ENCODE peak calls at places on chromosomes 3 and 15, in nine cellular contexts. G, F, K, D, Q, W, U, T and E are unnamed samples.

GRCh38 chr15:56425976-56426375 is 39.0 kb downstream of the MNS1 start:
- DNase-seq in U (no peak), F (no peak), G (no peak), Q (no peak), K (no peak), T (no peak), W (no peak), D (no peak), E (no peak)

GRCh38 chr3:39154323-39155021 is 1.1 kb upstream of the CSRNP1 start:
- DNase-seq in W (no peak), G (no peak), F (no peak), Q (no peak), T (peak), D (peak), U (peak), K (peak), E (no peak)

GRCh38 chr3:129796146-129796545 is 97.4 kb downstream of the TMCC1 start:
- DNase-seq in G (no peak), K (no peak), Q (no peak), W (no peak), U (no peak), F (no peak), D (no peak), T (no peak), E (no peak)

GRCh38 chr3:168909260-168909659 is 754.3 kb downstream of the MECOM start:
- DNase-seq in T (no peak), Q (no peak), U (no peak), W (no peak), K (no peak), D (no peak), G (no peak), F (no peak), E (no peak)

GRCh38 chr15:29490747-29491471 is 221.3 kb upstream of the NSMCE3 start:
- DNase-seq in U (no peak), T (no peak), W (no peak), F (no peak), D (no peak), K (no peak), G (no peak), Q (no peak), E (no peak)

GRCh38 chr15:39096608-39097007 is 484.3 kb upstream of the THBS1 start:
- DNase-seq in Q (no peak), T (no peak), K (no peak), D (no peak), F (no peak), W (no peak), G (no peak), U (no peak), E (no peak)

GRCh38 chr15:99453646-99454045 is 112.1 kb upstream of the MEF2A start:
- DNase-seq in G (peak), U (no peak), F (no peak), K (peak), Q (no peak), W (no peak), D (no peak), T (no peak), E (no peak)

GRCh38 chr15:71752085-71752484 is 58.3 kb upstream of the NR2E3 start:
- DNase-seq in Q (no peak), T (no peak), F (no peak), D (no peak), G (no peak), U (no peak), K (no peak), W (no peak), E (no peak)

GRCh38 chr3:75814797-75815196 is 29.4 kb upstream of the ZNF717 start:
- DNase-seq in U (no peak), Q (no peak), T (no peak), G (no peak), F (no peak), K (no peak), D (no peak), W (no peak), E (no peak)

GRCh38 chr15:70094690-70095311 is 2.9 kb downstream of the TLE3 start:
- DNase-seq in T (no peak), U (no peak), G (no peak), D (peak), F (peak), W (no peak), K (no peak), Q (no peak), E (no peak)

GRCh38 chr15:70096215-70096974 is 1.3 kb downstream of the TLE3 start:
- DNase-seq in T (no peak), G (peak), D (peak), W (peak), Q (peak), U (no peak), F (peak), K (no peak), E (no peak)

GRCh38 chr15:70093481-70094309 is 4.0 kb downstream of the TLE3 start:
- DNase-seq in Q (no peak), G (no peak), W (no peak), F (no peak), D (peak), T (no peak), K (peak), U (peak), E (no peak)

GRCh38 chr15:70096975-70097336 is 761 bp downstream of the TLE3 start:
- DNase-seq in W (peak), D (peak), G (peak), U (no peak), F (no peak), T (no peak), Q (no peak), K (no peak), E (no peak)

DNA sequence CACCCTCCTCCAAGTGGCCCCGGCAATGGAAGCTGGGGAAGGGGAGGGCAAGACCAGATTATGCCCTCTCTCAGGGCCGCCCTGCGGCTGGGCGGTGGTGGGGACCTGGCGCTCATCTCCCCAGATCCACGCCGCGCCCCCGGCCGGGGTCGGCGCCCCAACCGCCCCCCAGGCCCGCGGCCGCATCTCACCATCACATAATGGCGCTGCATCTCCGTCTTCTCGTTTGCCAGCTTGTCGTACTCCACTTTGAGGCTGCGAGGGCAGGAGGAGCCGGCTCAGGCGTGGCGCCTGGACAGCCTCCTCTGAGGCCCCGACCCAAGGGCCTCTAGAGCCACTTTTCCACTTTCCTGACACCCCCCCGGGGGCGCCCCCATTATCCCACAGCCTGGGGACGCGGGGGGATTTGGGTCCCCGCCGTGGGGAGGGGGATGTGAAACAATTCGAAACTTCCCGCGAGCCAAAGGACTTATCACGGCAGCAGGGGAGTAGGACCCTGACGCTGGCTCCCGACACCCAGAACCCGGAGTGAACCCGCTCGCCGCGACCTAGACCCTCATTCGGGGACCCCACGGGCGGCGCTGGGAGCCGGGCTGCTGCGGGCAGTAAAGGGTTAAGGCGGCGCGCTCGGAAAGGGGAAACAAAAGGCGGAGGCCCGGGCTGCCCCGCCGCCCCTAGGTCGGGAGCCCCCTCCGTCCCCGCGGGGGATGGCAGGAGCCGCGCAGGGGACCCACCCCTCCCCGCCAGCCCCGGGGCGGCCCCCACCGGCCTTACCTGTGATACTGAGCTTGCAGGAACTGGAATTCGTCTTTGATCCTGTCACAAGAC is 2.1 kb downstream of the TLE3 start:
- DNase-seq in U (peak), G (no peak), D (peak), F (no peak), W (no peak), Q (peak), K (peak), T (no peak), E (peak)
- TF ChIP-seq CTCF in U (peak), G (peak), D (no peak), F (no peak), W (peak), Q (no peak), K (peak), T (no peak), E (peak)

DNA sequence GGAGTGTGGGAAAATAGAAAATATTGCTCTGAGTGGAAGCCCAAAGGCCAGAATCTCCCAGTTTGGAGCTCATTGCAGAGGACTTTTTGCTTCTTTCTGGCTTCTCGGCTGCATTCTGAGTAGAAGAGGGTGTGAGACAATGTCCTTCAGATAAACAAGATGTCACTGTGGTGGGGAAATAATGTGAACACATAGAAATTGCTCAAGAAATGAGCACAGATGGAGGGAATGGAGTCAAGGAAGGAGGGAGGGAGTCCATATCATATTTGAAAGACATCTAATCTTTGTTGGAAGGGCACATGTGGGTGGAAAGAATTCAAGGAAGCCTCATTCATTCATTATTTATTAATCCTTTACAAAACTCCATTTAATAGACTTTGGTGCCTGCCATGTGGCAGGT is 145.3 kb downstream of the FAM43A start:
- DNase-seq in K (no peak), D (no peak), T (no peak), U (no peak), G (no peak), W (no peak), F (no peak), Q (no peak), E (no peak)
- TF ChIP-seq CTCF in K (no peak), D (no peak), T (no peak), U (no peak), G (no peak), W (no peak), F (no peak), Q (no peak), E (no peak)

GRCh38 chr3:177550667-177551066 is 353.4 kb upstream of the TBL1XR1 start:
- DNase-seq in K (no peak), T (no peak), G (no peak), F (no peak), D (no peak), W (no peak), U (no peak), Q (no peak), E (no peak)

GRCh38 chr3:177553012-177553411 is 355.7 kb upstream of the TBL1XR1 start:
- DNase-seq in K (no peak), Q (no peak), W (no peak), T (no peak), U (no peak), G (no peak), D (no peak), F (no peak), E (no peak)

GRCh38 chr3:177552051-177552450 is 354.8 kb upstream of the TBL1XR1 start:
- DNase-seq in K (no peak), U (no peak), F (no peak), W (no peak), T (no peak), D (no peak), G (no peak), Q (no peak), E (no peak)

GRCh38 chr3:177553586-177553985 is 356.3 kb upstream of the TBL1XR1 start:
- DNase-seq in G (no peak), K (no peak), W (no peak), Q (no peak), D (no peak), F (no peak), T (no peak), U (no peak), E (no peak)

GRCh38 chr3:177551431-177551836 is 354.2 kb upstream of the TBL1XR1 start:
- DNase-seq in K (no peak), Q (no peak), W (no peak), D (no peak), T (no peak), F (no peak), G (no peak), U (no peak), E (no peak)
- TF ChIP-seq CTCF in K (peak), Q (no peak), W (no peak), D (no peak), T (no peak), F (no peak), G (no peak), U (no peak), E (no peak)

GRCh38 chr3:159879598-159879997 is 109.0 kb upstream of the IL12A start:
- DNase-seq in U (no peak), F (no peak), Q (peak), K (no peak), D (no peak), T (no peak), G (no peak), W (no peak), E (no peak)
- TF ChIP-seq CTCF in U (no peak), F (no peak), Q (no peak), K (no peak), D (no peak), T (no peak), G (no peak), W (no peak), E (no peak)

DNA sequence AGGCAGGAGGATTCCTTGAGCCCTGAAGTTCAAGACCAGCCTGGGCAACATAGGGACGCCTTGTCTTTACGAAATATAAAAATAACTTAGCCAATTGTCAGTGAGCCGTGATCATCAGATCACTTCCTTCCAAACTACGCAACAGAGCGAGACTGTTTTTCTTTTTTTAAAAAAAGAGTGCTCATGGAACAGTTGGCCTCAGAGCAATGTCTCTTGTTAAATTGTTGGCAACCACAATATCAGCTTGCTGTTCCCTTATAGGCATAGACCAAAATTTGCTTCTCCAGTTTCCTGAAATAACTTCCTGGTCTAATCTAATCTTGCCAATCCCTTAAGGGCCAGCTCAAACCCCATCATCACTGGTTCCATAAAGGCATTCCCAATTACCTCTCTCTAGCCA is 93.3 kb upstream of the SLC4A7 start:
- DNase-seq in F (no peak), W (no peak), G (no peak), Q (no peak), D (no peak), K (no peak), T (no peak), U (no peak), E (no peak)
- TF ChIP-seq CTCF in F (no peak), W (no peak), G (no peak), Q (no peak), D (no peak), K (no peak), T (no peak), U (no peak), E (no peak)

GRCh38 chr15:100966997-100967396 is 47.8 kb downstream of the LRRK1 start:
- DNase-seq in K (no peak), U (no peak), G (no peak), Q (no peak), D (no peak), W (no peak), F (no peak), T (no peak), E (no peak)

GRCh38 chr15:100972975-100973350 is 53.8 kb downstream of the LRRK1 start:
- DNase-seq in T (no peak), G (no peak), W (no peak), D (no peak), U (no peak), Q (no peak), K (peak), F (no peak), E (no peak)

GRCh38 chr15:100973351-100974034 is 54.3 kb downstream of the LRRK1 start:
- DNase-seq in K (peak), T (no peak), F (no peak), D (peak), G (no peak), Q (peak), U (no peak), W (no peak), E (no peak)

GRCh38 chr15:100968043-100968966 is 49.1 kb downstream of the LRRK1 start:
- DNase-seq in U (no peak), D (no peak), Q (no peak), W (no peak), T (no peak), F (peak), K (no peak), G (no peak), E (no peak)
- TF ChIP-seq CTCF in U (no peak), D (no peak), Q (no peak), W (no peak), T (no peak), F (no peak), K (no peak), G (no peak), E (no peak)

GRCh38 chr15:40951764-40952163 is 1.5 kb upstream of the CHAC1 start:
- DNase-seq in Q (no peak), G (no peak), W (no peak), U (no peak), T (no peak), F (no peak), K (no peak), D (no peak), E (no peak)
- TF ChIP-seq CTCF in Q (no peak), G (no peak), W (no peak), U (no peak), T (no peak), F (no peak), K (no peak), D (no peak), E (no peak)

DNA sequence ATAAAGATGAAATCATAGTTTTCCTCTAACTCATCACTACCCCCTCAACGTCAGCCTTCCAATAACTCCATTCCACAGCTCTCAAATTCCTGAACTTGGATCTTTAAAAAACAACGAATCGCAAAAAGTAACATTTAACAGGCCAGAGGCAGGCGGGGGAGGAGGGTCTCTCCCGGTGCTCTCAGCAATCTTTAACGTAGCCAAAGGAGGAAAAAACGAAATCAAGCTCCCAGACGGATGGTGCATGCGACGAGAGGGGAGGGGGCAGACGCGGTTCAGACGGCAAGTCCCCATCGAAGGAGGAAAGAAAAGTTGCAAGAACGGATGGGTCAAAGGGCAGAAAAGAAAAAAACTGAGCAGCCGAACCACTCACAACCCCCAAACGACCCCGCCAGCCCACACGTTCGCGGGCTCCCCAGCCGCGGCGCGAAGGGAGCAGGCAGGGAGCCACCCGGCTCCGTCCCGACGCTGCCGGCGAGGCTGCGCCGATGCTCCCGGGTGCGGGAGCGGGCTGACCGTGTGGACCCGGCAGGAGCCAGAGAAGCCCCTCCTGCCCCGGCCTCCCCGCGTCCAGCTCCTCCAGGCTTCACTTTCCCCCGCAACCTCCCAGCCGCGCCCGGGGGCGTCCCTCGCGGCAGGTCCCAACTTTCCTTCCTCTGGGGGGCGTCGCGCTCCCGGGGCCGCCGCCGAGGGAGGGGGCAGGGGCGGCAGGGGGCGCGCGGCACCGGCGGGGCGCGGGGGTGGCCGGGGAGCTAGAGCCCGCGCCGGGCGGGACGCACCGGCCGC is 661 bp downstream of the PEAK1 start:
- DNase-seq in U (peak), K (peak), Q (peak), G (peak), F (peak), D (peak), W (peak), T (no peak), E (no peak)
- TF ChIP-seq CTCF in U (peak), K (no peak), Q (peak), G (no peak), F (peak), D (peak), W (peak), T (no peak), E (no peak)

GRCh38 chr15:51782357-51782896 is 31.0 kb downstream of the TMOD2 start:
- DNase-seq in F (peak), K (no peak), D (peak), U (no peak), W (no peak), G (no peak), Q (peak), T (no peak), E (no peak)
- TF ChIP-seq CTCF in F (peak), K (peak), D (peak), U (peak), W (peak), G (peak), Q (peak), T (no peak), E (no peak)